ENCODE peak calls at places on chromosomes 5 and 9, in eight cellular contexts. Z, I, H, B, N, Y, M and D are unnamed samples.

GRCh38 chr9:4839470-4839912 is 46.7 kb downstream of the RCL1 start:
- DNase-seq in H (no peak), B (no peak), Y (no peak), Z (no peak), N (no peak), M (no peak), I (no peak), D (no peak)

GRCh38 chr9:107792596-107792995 is 303.0 kb upstream of the KLF4 start:
- DNase-seq in M (no peak), Z (no peak), I (no peak), Y (no peak), H (no peak), B (no peak), N (no peak), D (no peak)

GRCh38 chr5:143472576-143472975 is 69.1 kb upstream of the NR3C1 start:
- DNase-seq in N (no peak), M (no peak), I (no peak), Z (no peak), Y (no peak), B (no peak), H (no peak), D (no peak)

GRCh38 chr5:56760723-56761122 is 54.6 kb upstream of the MAP3K1 start:
- DNase-seq in M (no peak), H (no peak), B (no peak), N (no peak), Z (no peak), I (no peak), Y (no peak), D (no peak)

GRCh38 chr9:76688471-76689238 is 75.6 kb upstream of the PCA3 start:
- DNase-seq in B (no peak), H (no peak), Y (no peak), N (no peak), I (no peak), M (no peak), Z (no peak), D (no peak)

GRCh38 chr5:65749221-65749844 is 27.3 kb downstream of the NLN start:
- DNase-seq in Y (no peak), M (no peak), Z (no peak), H (no peak), B (no peak), I (no peak), N (no peak), D (no peak)

GRCh38 chr9:125991886-125992529 is 244.8 kb downstream of the PBX3 start:
- DNase-seq in H (no peak), B (no peak), M (no peak), I (no peak), N (no peak), Z (no peak), Y (no peak), D (no peak)

GRCh38 chr9:113636165-113636564 is 172.6 kb downstream of the RGS3 start:
- DNase-seq in B (no peak), H (no peak), Y (no peak), I (peak), N (no peak), M (no peak), Z (no peak), D (no peak)

GRCh38 chr5:176542135-176542595 is 5.0 kb upstream of the RNF44 start:
- DNase-seq in H (no peak), I (no peak), B (no peak), Z (peak), M (peak), Y (no peak), N (no peak), D (no peak)

GRCh38 chr5:148776780-148777179 is 49.6 kb upstream of the ADRB2 start:
- DNase-seq in N (peak), I (no peak), H (no peak), B (no peak), M (no peak), Z (peak), Y (no peak), D (no peak)

GRCh38 chr9:17723656-17724055 is 144.8 kb downstream of the SH3GL2 start:
- DNase-seq in N (no peak), I (no peak), Y (no peak), Z (no peak), M (no peak), B (no peak), H (no peak), D (no peak)

GRCh38 chr9:27437652-27438373 is 86.3 kb upstream of the IFNK start:
- DNase-seq in I (no peak), Z (no peak), N (no peak), B (no peak), M (no peak), H (no peak), Y (no peak), D (no peak)

GRCh38 chr5:116370149-116370548 is 204.5 kb downstream of the SEMA6A start:
- DNase-seq in N (no peak), Z (no peak), Y (no peak), H (no peak), B (no peak), I (no peak), M (no peak), D (no peak)

GRCh38 chr5:109455598-109456096 is 45.9 kb upstream of the PJA2 start:
- DNase-seq in I (no peak), Y (peak), M (peak), B (peak), H (peak), N (peak), Z (no peak), D (peak)

GRCh38 chr9:96581823-96582598 is 37.6 kb downstream of the CDC14B start:
- DNase-seq in M (no peak), Z (no peak), H (peak), B (no peak), N (no peak), Y (no peak), I (no peak), D (no peak)
- TF ChIP-seq CTCF in M (no peak), Z (no peak), H (no peak), B (no peak), N (no peak), Y (no peak), I (no peak), D (no peak)

GRCh38 chr5:95857185-95857945 is 34.8 kb upstream of the GLRX start:
- DNase-seq in Z (peak), I (peak), Y (no peak), H (no peak), N (no peak), B (peak), M (peak), D (peak)
- TF ChIP-seq POLR2A in Z (no peak), I (no peak), Y (no peak), H (no peak), N (no peak), B (peak), M (no peak), D (no peak)

DNA sequence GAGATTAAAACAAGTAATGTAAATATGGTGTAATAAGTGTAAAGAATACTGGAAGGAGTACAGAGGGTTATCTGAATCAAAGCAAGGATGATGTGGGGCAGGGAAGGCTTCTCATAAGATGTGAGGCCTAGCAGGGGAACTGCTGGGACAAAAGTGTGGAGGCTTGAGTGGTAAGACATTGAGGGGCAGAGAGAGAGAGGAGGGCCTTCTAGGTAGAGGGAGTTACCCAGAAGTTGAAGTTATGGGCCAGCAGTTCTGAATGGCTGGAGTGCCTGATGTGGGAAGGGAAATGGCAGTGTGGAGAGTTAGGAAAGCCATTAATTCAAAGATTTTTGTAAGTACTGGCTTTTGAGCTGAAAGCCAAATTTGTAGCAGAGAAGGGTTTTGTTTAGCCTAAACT is 36.8 kb downstream of the CPEB4 start:
- DNase-seq in N (no peak), H (no peak), I (no peak), M (no peak), Y (no peak), Z (no peak), B (no peak), D (no peak)
- H3K27ac ChIP-seq in N (peak), H (peak), I (no peak), M (no peak), Y (peak), Z (peak), B (peak), D (peak)

GRCh38 chr5:32450952-32451351 is 6.4 kb upstream of the ZFR start:
- DNase-seq in Z (no peak), H (no peak), M (no peak), N (peak), Y (no peak), I (no peak), B (no peak), D (no peak)
- TF ChIP-seq CTCF in Z (no peak), H (no peak), M (no peak), N (no peak), Y (no peak), I (no peak), B (no peak), D (no peak)

DNA sequence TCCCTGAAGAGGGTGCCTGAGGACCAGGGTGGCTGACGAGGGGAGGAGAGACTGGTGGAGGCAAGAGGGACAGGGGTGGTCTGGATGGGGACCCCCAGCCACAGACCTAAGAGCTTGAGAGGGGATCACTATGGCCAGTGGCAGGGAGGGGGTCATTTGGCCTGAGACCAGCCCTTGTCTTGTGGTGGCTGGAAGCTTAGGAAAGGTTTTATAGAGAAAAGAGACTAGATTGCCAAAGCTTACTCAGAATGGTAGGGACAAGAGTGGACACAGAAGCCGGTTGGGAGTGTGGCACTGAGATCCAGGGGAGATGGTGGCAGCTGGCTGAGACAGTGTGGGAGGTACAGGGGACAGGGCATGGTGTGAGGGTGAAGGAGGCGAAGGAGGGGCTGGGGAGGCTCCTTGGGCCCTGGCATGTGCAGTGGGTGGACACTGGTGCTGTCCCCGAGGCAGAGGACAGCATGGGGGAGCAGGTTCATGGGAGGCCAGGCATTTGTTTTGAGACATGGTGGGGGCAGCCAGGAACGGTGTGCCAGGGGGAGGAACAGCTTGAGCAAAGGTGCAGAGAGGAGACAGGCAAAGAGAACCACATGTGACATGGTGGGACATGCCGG is 123.0 kb downstream of the C9orf50 start:
- DNase-seq in I (peak), B (no peak), Z (no peak), N (no peak), M (no peak), H (no peak), Y (no peak), D (peak)
- TF ChIP-seq POLR2A in I (no peak), B (peak), Z (no peak), N (no peak), M (no peak), H (no peak), Y (no peak), D (peak)

DNA sequence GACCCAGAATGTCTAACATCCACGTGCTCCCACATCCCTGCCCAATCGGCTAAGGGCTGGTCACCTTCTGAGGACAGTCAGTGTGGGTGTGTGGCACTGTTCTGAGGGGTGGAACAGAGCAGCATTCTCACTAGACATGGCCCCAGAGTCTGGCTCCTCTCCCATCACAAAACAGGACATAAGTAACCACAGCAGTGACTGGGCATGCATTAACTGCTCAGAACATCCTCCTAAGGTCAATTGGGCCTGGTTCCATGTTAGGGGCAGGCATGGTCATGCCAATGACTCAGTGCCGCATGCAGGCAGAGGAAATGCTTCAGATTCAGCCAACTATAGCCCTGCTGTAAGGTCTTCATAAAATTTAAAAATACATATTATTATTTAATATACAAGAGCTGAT is 12.9 kb downstream of the MACROH2A1 start:
- DNase-seq in N (no peak), M (no peak), Y (no peak), B (no peak), H (no peak), I (no peak), Z (no peak), D (no peak)
- H3K27ac ChIP-seq in N (peak), M (no peak), Y (peak), B (peak), H (no peak), I (no peak), Z (peak), D (no peak)

DNA sequence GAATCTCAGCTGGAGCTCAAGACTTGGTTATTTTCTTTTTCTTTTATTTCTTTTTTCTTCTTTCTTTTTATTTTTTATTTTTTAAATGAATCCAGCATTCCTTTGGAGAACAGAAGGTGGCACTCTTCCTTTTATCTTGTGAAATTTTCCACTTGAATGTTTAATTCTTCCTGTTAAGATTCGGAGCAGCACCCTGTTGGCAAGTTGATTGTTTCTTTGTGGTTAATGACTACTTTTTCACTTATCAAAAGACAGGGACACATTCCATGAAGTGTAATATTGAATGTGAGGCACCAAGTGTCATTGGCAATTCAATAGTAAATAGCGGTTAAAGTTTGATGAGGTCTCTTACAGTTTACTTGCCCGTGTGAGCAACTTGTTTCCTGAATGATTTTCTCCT is 240.5 kb upstream of the CHD1 start:
- DNase-seq in I (no peak), Z (no peak), H (no peak), B (no peak), Y (no peak), M (no peak), N (peak), D (no peak)
- TF ChIP-seq CTCF in I (no peak), Z (no peak), H (no peak), B (no peak), Y (no peak), M (peak), N (peak), D (no peak)

DNA sequence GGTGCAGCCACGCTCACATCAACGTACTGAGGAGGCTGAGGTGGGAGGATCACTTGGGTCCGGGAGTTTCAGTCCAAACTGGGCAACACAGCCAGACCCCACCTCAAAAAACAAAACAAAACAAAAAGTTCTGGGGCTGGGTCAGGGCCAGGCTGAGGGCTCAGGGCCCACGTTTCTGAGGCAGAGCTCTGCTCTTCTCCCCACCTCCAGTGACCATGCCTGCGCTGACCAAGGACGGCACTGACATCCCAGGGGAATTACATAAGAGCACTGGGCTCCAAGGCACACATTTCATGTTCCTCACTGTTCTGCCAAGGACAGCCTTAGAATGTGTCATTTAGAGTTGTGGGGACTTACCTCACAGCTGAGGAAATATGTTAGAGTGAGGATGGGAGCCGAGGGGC is 40.4 kb upstream of the TESK1 start:
- DNase-seq in H (no peak), I (no peak), Y (no peak), M (no peak), B (peak), Z (no peak), N (no peak), D (no peak)
- TF ChIP-seq POLR2A in H (no peak), I (no peak), Y (no peak), M (no peak), B (no peak), Z (no peak), N (no peak), D (no peak)

GRCh38 chr5:91556-92263 is at the start of gene PLEKHG4B:
- DNase-seq in B (no peak), M (peak), N (no peak), Y (no peak), Z (no peak), H (peak), I (peak), D (no peak)
- H3K27ac ChIP-seq in B (no peak), M (no peak), N (peak), Y (no peak), Z (no peak), H (no peak), I (no peak), D (no peak)